ENCODE peak calls at places on chromosomes 16 and 17, in ten cellular contexts. One of them, this sample, is unnamed. For H3K36me3, the result is how much of the 10 kb centered on the place peaks cover.

GRCh38 chr17:48997103-48997826 is at the start of gene IGF2BP1:
- DNase-seq in left ventricle myocardium inferior: no peak
- DNase-seq in CD8-positive, alpha-beta T cell: no peak
- DNase-seq in uterus: no peak
- DNase-seq in cardiac muscle cell: peak
- DNase-seq in esophagus squamous epithelium: no peak
- DNase-seq in psoas muscle: no peak
- DNase-seq in MM.1S: no peak
- DNase-seq in OCI-LY7: peak
- DNase-seq in GM12878: no peak
- DNase-seq in this sample: peak

GRCh38 chr17:46765491-46765890 is 53.0 kb downstream of the WNT3 start:
- DNase-seq in left ventricle myocardium inferior: no peak
- DNase-seq in CD8-positive, alpha-beta T cell: no peak
- DNase-seq in uterus: no peak
- DNase-seq in cardiac muscle cell: no peak
- DNase-seq in esophagus squamous epithelium: no peak
- DNase-seq in psoas muscle: no peak
- DNase-seq in MM.1S: no peak
- DNase-seq in OCI-LY7: no peak
- DNase-seq in GM12878: no peak
- DNase-seq in this sample: no peak

GRCh38 chr16:47465919-47466630 is 4.9 kb downstream of the PHKB start:
- DNase-seq in left ventricle myocardium inferior: no peak
- DNase-seq in CD8-positive, alpha-beta T cell: no peak
- DNase-seq in uterus: no peak
- DNase-seq in cardiac muscle cell: no peak
- DNase-seq in esophagus squamous epithelium: no peak
- DNase-seq in psoas muscle: no peak
- DNase-seq in MM.1S: no peak
- DNase-seq in OCI-LY7: no peak
- DNase-seq in GM12878: no peak
- DNase-seq in this sample: no peak

GRCh38 chr16:24070851-24071250 is 185.3 kb upstream of the CACNG3 start:
- DNase-seq in left ventricle myocardium inferior: no peak
- DNase-seq in CD8-positive, alpha-beta T cell: no peak
- DNase-seq in uterus: no peak
- DNase-seq in cardiac muscle cell: peak
- DNase-seq in esophagus squamous epithelium: no peak
- DNase-seq in psoas muscle: no peak
- DNase-seq in MM.1S: peak
- DNase-seq in OCI-LY7: peak
- DNase-seq in GM12878: peak
- DNase-seq in this sample: no peak

GRCh38 chr17:48174833-48175232 is 67.3 kb downstream of the SNX11 start:
- DNase-seq in left ventricle myocardium inferior: no peak
- DNase-seq in CD8-positive, alpha-beta T cell: no peak
- DNase-seq in uterus: no peak
- DNase-seq in cardiac muscle cell: no peak
- DNase-seq in esophagus squamous epithelium: no peak
- DNase-seq in psoas muscle: no peak
- DNase-seq in MM.1S: no peak
- DNase-seq in OCI-LY7: no peak
- DNase-seq in GM12878: no peak
- DNase-seq in this sample: no peak

GRCh38 chr16:17313085-17313611 is 157.6 kb downstream of the XYLT1 start:
- DNase-seq in left ventricle myocardium inferior: no peak
- DNase-seq in CD8-positive, alpha-beta T cell: no peak
- DNase-seq in uterus: peak
- DNase-seq in cardiac muscle cell: peak
- DNase-seq in esophagus squamous epithelium: no peak
- DNase-seq in psoas muscle: peak
- DNase-seq in MM.1S: no peak
- DNase-seq in OCI-LY7: no peak
- DNase-seq in GM12878: no peak
- DNase-seq in this sample: no peak

GRCh38 chr16:19114359-19115147 is 789 bp downstream of the ITPRIPL2 start:
- DNase-seq in left ventricle myocardium inferior: peak
- DNase-seq in CD8-positive, alpha-beta T cell: no peak
- DNase-seq in uterus: peak
- DNase-seq in cardiac muscle cell: peak
- DNase-seq in esophagus squamous epithelium: no peak
- DNase-seq in psoas muscle: peak
- DNase-seq in MM.1S: no peak
- DNase-seq in OCI-LY7: no peak
- DNase-seq in GM12878: no peak
- DNase-seq in this sample: peak

GRCh38 chr16:58026139-58026704 is 668 bp downstream of the MMP15 start:
- DNase-seq in left ventricle myocardium inferior: peak
- DNase-seq in CD8-positive, alpha-beta T cell: no peak
- DNase-seq in uterus: no peak
- DNase-seq in cardiac muscle cell: peak
- DNase-seq in esophagus squamous epithelium: no peak
- DNase-seq in psoas muscle: peak
- DNase-seq in MM.1S: no peak
- DNase-seq in OCI-LY7: no peak
- DNase-seq in GM12878: no peak
- DNase-seq in this sample: peak

GRCh38 chr17:80387071-80387470 is 27.9 kb upstream of the ENDOV start:
- DNase-seq in left ventricle myocardium inferior: no peak
- DNase-seq in CD8-positive, alpha-beta T cell: no peak
- DNase-seq in uterus: no peak
- DNase-seq in cardiac muscle cell: no peak
- DNase-seq in esophagus squamous epithelium: no peak
- DNase-seq in psoas muscle: no peak
- DNase-seq in MM.1S: no peak
- DNase-seq in OCI-LY7: no peak
- DNase-seq in GM12878: no peak
- DNase-seq in this sample: no peak

GRCh38 chr17:80389011-80389995 is 25.7 kb upstream of the ENDOV start:
- DNase-seq in left ventricle myocardium inferior: no peak
- DNase-seq in CD8-positive, alpha-beta T cell: no peak
- DNase-seq in uterus: no peak
- DNase-seq in cardiac muscle cell: no peak
- DNase-seq in esophagus squamous epithelium: no peak
- DNase-seq in psoas muscle: no peak
- DNase-seq in MM.1S: no peak
- DNase-seq in OCI-LY7: no peak
- DNase-seq in GM12878: no peak
- DNase-seq in this sample: peak

GRCh38 chr17:80388175-80388574 is 26.8 kb upstream of the ENDOV start:
- DNase-seq in left ventricle myocardium inferior: no peak
- DNase-seq in CD8-positive, alpha-beta T cell: no peak
- DNase-seq in uterus: no peak
- DNase-seq in cardiac muscle cell: no peak
- DNase-seq in esophagus squamous epithelium: no peak
- DNase-seq in psoas muscle: no peak
- DNase-seq in MM.1S: no peak
- DNase-seq in OCI-LY7: no peak
- DNase-seq in GM12878: no peak
- DNase-seq in this sample: no peak

GRCh38 chr17:80386341-80386740 is 28.6 kb upstream of the ENDOV start:
- DNase-seq in left ventricle myocardium inferior: no peak
- DNase-seq in CD8-positive, alpha-beta T cell: no peak
- DNase-seq in uterus: no peak
- DNase-seq in cardiac muscle cell: no peak
- DNase-seq in esophagus squamous epithelium: no peak
- DNase-seq in psoas muscle: no peak
- DNase-seq in MM.1S: no peak
- DNase-seq in OCI-LY7: no peak
- DNase-seq in GM12878: no peak
- DNase-seq in this sample: peak

DNA sequence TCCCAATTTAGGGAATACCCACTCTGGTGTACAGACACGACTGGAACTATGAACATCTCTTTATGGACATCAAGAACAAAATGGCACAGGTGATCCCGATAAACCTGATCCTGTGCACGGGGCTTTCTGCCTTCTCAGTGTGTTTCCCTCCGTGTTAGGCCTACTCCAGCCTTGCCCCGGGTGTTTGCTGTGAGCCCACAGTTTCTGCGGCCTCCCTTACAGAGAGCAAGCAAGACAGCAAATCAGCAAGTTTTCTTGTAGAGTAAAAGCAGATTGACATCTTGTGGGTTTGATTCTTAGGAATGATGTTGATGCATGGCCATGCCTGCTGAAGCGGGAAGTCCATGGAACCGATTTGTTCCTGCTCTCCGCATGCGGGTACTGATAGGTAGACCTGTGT is 26.4 kb upstream of the ENDOV start:
- DNase-seq in left ventricle myocardium inferior: no peak
- DNase-seq in CD8-positive, alpha-beta T cell: no peak
- DNase-seq in uterus: no peak
- DNase-seq in cardiac muscle cell: no peak
- DNase-seq in esophagus squamous epithelium: no peak
- DNase-seq in psoas muscle: no peak
- DNase-seq in MM.1S: no peak
- DNase-seq in OCI-LY7: no peak
- DNase-seq in GM12878: no peak
- DNase-seq in this sample: peak
- H3K36me3 ChIP-seq in left ventricle myocardium inferior: half or more
- H3K36me3 ChIP-seq in CD8-positive, alpha-beta T cell: half or more
- H3K36me3 ChIP-seq in uterus: under half
- H3K36me3 ChIP-seq in cardiac muscle cell: under half
- H3K36me3 ChIP-seq in esophagus squamous epithelium: half or more
- H3K36me3 ChIP-seq in psoas muscle: under half
- H3K36me3 ChIP-seq in MM.1S: under half
- H3K36me3 ChIP-seq in OCI-LY7: under half
- H3K36me3 ChIP-seq in GM12878: half or more
- H3K36me3 ChIP-seq in this sample: half or more

DNA sequence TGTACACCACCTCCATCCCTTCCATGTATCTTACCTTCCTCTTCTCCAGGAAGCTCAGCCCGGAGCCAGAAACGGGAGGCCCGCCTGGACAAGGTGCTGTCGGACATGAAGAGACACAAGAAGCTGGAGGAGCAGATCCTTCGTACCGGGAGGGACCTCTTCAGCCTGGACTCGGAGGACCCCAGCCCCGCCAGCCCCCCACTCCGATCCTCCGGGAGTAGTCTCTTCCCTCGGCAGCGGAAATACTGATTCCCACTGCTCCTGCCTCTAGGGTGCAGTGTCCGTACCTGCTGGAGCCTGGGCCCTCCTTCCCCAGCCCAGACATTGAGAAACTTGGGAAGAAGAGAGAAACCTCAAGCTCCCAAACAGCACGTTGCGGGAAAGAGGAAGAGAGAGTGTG is 756 bp upstream of the MVP start:
- DNase-seq in left ventricle myocardium inferior: no peak
- DNase-seq in CD8-positive, alpha-beta T cell: no peak
- DNase-seq in uterus: no peak
- DNase-seq in cardiac muscle cell: no peak
- DNase-seq in esophagus squamous epithelium: no peak
- DNase-seq in psoas muscle: no peak
- DNase-seq in MM.1S: no peak
- DNase-seq in OCI-LY7: no peak
- DNase-seq in GM12878: no peak
- DNase-seq in this sample: peak
- TF ChIP-seq CTCF in left ventricle myocardium inferior: no peak
- TF ChIP-seq CTCF in CD8-positive, alpha-beta T cell: no peak
- TF ChIP-seq CTCF in uterus: no peak
- TF ChIP-seq CTCF in cardiac muscle cell: no peak
- TF ChIP-seq CTCF in esophagus squamous epithelium: peak
- TF ChIP-seq CTCF in psoas muscle: no peak
- TF ChIP-seq CTCF in MM.1S: no peak
- TF ChIP-seq CTCF in OCI-LY7: no peak
- TF ChIP-seq CTCF in GM12878: no peak
- TF ChIP-seq CTCF in this sample: no peak

DNA sequence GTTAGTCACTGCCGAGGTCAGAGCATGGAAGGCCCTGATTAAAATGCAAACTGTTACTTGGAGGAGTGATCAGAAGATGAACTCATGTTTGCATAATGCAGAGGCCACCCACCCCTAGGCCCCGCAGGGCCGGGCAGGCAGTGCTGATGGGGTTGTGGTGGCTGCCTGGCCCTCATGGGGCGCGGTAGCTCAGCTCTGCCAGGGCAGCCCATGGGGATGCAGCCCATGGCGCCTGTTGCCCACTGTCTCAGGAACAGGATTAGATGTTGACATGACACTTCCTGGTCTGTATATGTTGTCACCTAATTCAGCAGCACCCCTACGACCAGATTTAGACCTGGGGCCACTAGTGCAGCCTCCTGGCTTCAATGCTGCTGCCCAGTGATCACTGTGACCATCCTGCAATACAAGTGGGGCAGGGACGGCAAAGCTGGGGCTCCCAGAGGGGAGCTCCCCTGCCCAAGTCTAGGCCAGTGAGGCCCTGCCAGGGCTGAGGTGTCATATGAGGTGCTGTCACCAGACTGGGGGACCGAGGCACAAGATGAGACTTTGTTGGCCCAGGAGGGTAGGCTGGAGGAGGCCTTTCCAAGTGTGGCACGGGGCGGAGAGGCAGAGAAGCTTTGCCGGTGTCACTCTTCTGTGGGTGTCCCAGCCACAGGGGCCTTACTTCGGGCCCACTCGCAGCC is 49.1 kb downstream of the RAI1 start:
- DNase-seq in left ventricle myocardium inferior: no peak
- DNase-seq in CD8-positive, alpha-beta T cell: no peak
- DNase-seq in uterus: no peak
- DNase-seq in cardiac muscle cell: no peak
- DNase-seq in esophagus squamous epithelium: no peak
- DNase-seq in psoas muscle: no peak
- DNase-seq in MM.1S: no peak
- DNase-seq in OCI-LY7: no peak
- DNase-seq in GM12878: no peak
- DNase-seq in this sample: peak
- H3K27ac ChIP-seq in left ventricle myocardium inferior: peak
- H3K27ac ChIP-seq in CD8-positive, alpha-beta T cell: no peak
- H3K27ac ChIP-seq in uterus: no peak
- H3K27ac ChIP-seq in cardiac muscle cell: no peak
- H3K27ac ChIP-seq in esophagus squamous epithelium: peak
- H3K27ac ChIP-seq in psoas muscle: no peak
- H3K27ac ChIP-seq in MM.1S: no peak
- H3K27ac ChIP-seq in OCI-LY7: no peak
- H3K27ac ChIP-seq in GM12878: no peak
- H3K27ac ChIP-seq in this sample: no peak

GRCh38 chr16:8645831-8646230 is 24.3 kb downstream of the METTL22 start:
- DNase-seq in left ventricle myocardium inferior: no peak
- DNase-seq in CD8-positive, alpha-beta T cell: no peak
- DNase-seq in uterus: no peak
- DNase-seq in cardiac muscle cell: no peak
- DNase-seq in esophagus squamous epithelium: no peak
- DNase-seq in psoas muscle: no peak
- DNase-seq in MM.1S: no peak
- DNase-seq in OCI-LY7: no peak
- DNase-seq in GM12878: no peak
- DNase-seq in this sample: no peak
- H3K36me3 ChIP-seq in left ventricle myocardium inferior: half or more
- H3K36me3 ChIP-seq in CD8-positive, alpha-beta T cell: half or more
- H3K36me3 ChIP-seq in uterus: under half
- H3K36me3 ChIP-seq in cardiac muscle cell: under half
- H3K36me3 ChIP-seq in esophagus squamous epithelium: under half
- H3K36me3 ChIP-seq in psoas muscle: under half
- H3K36me3 ChIP-seq in MM.1S: under half
- H3K36me3 ChIP-seq in OCI-LY7: half or more
- H3K36me3 ChIP-seq in GM12878: under half
- H3K36me3 ChIP-seq in this sample: half or more